ENCODE peak calls at places on chromosomes 16 and 17, in nine cellular contexts. One of them, this sample, is unnamed.

GRCh38 chr16:89315791-89316581 is 98.5 kb downstream of the ZNF778 start:
- DNase-seq in transverse colon: peak
- DNase-seq in heart left ventricle: peak
- DNase-seq in GM12878: peak
- DNase-seq in NB4: peak
- DNase-seq in sigmoid colon: no peak
- DNase-seq in uterus: no peak
- DNase-seq in tibial nerve: no peak
- DNase-seq in breast epithelium: no peak
- DNase-seq in this sample: no peak

GRCh38 chr17:62562656-62563055 is 64.8 kb upstream of the MRC2 start:
- DNase-seq in GM12878: no peak
- DNase-seq in heart left ventricle: no peak
- DNase-seq in NB4: no peak
- DNase-seq in sigmoid colon: no peak
- DNase-seq in breast epithelium: no peak
- DNase-seq in uterus: no peak
- DNase-seq in transverse colon: peak
- DNase-seq in tibial nerve: no peak
- DNase-seq in this sample: no peak

GRCh38 chr17:79002291-79002690 is 7.3 kb downstream of the CANT1 start:
- DNase-seq in transverse colon: no peak
- DNase-seq in breast epithelium: peak
- DNase-seq in heart left ventricle: no peak
- DNase-seq in uterus: peak
- DNase-seq in NB4: no peak
- DNase-seq in GM12878: no peak
- DNase-seq in sigmoid colon: peak
- DNase-seq in tibial nerve: no peak
- DNase-seq in this sample: peak

GRCh38 chr17:78131172-78132085 is 858 bp downstream of the TMC8 start:
- DNase-seq in NB4: no peak
- DNase-seq in sigmoid colon: no peak
- DNase-seq in tibial nerve: no peak
- DNase-seq in breast epithelium: no peak
- DNase-seq in transverse colon: peak
- DNase-seq in heart left ventricle: no peak
- DNase-seq in uterus: no peak
- DNase-seq in GM12878: no peak
- DNase-seq in this sample: no peak

GRCh38 chr17:56838687-56839086 is 4.7 kb downstream of the DGKE start:
- DNase-seq in uterus: no peak
- DNase-seq in tibial nerve: no peak
- DNase-seq in heart left ventricle: no peak
- DNase-seq in GM12878: no peak
- DNase-seq in transverse colon: no peak
- DNase-seq in sigmoid colon: no peak
- DNase-seq in NB4: no peak
- DNase-seq in breast epithelium: no peak
- DNase-seq in this sample: no peak

GRCh38 chr17:13560935-13561334 is 40.8 kb downstream of the HS3ST3A1 start:
- DNase-seq in transverse colon: no peak
- DNase-seq in GM12878: no peak
- DNase-seq in uterus: no peak
- DNase-seq in sigmoid colon: no peak
- DNase-seq in heart left ventricle: no peak
- DNase-seq in NB4: no peak
- DNase-seq in breast epithelium: no peak
- DNase-seq in tibial nerve: no peak
- DNase-seq in this sample: no peak

GRCh38 chr17:82594571-82594970 is 53.7 kb downstream of the WDR45B start:
- DNase-seq in NB4: no peak
- DNase-seq in tibial nerve: no peak
- DNase-seq in transverse colon: no peak
- DNase-seq in sigmoid colon: no peak
- DNase-seq in uterus: no peak
- DNase-seq in GM12878: no peak
- DNase-seq in heart left ventricle: no peak
- DNase-seq in breast epithelium: no peak
- DNase-seq in this sample: no peak

GRCh38 chr16:74748710-74749073 is 25.9 kb downstream of the FA2H start:
- DNase-seq in NB4: no peak
- DNase-seq in uterus: no peak
- DNase-seq in breast epithelium: no peak
- DNase-seq in transverse colon: no peak
- DNase-seq in sigmoid colon: no peak
- DNase-seq in heart left ventricle: no peak
- DNase-seq in tibial nerve: no peak
- DNase-seq in GM12878: no peak
- DNase-seq in this sample: no peak

GRCh38 chr17:29753845-29754439 is 131.2 kb upstream of the CORO6 start:
- DNase-seq in breast epithelium: no peak
- DNase-seq in tibial nerve: no peak
- DNase-seq in NB4: no peak
- DNase-seq in transverse colon: no peak
- DNase-seq in heart left ventricle: no peak
- DNase-seq in uterus: no peak
- DNase-seq in sigmoid colon: no peak
- DNase-seq in GM12878: peak
- DNase-seq in this sample: no peak

GRCh38 chr16:75264999-75265910 is 13.8 kb upstream of the BCAR1 start:
- DNase-seq in uterus: peak
- DNase-seq in breast epithelium: no peak
- DNase-seq in tibial nerve: no peak
- DNase-seq in transverse colon: peak
- DNase-seq in sigmoid colon: peak
- DNase-seq in NB4: no peak
- DNase-seq in GM12878: no peak
- DNase-seq in heart left ventricle: peak
- DNase-seq in this sample: no peak

GRCh38 chr16:73697336-73697735 is 599.3 kb upstream of the PSMD7 start:
- DNase-seq in transverse colon: no peak
- DNase-seq in sigmoid colon: no peak
- DNase-seq in NB4: no peak
- DNase-seq in breast epithelium: no peak
- DNase-seq in heart left ventricle: no peak
- DNase-seq in tibial nerve: no peak
- DNase-seq in GM12878: no peak
- DNase-seq in uterus: no peak
- DNase-seq in this sample: no peak

GRCh38 chr16:58379736-58380135 is 12.5 kb upstream of the GINS3 start:
- DNase-seq in transverse colon: no peak
- DNase-seq in sigmoid colon: no peak
- DNase-seq in heart left ventricle: no peak
- DNase-seq in tibial nerve: no peak
- DNase-seq in breast epithelium: no peak
- DNase-seq in GM12878: no peak
- DNase-seq in NB4: no peak
- DNase-seq in uterus: no peak
- DNase-seq in this sample: no peak

GRCh38 chr16:58381661-58382060 is 10.6 kb upstream of the GINS3 start:
- DNase-seq in GM12878: no peak
- DNase-seq in sigmoid colon: no peak
- DNase-seq in tibial nerve: no peak
- DNase-seq in breast epithelium: no peak
- DNase-seq in NB4: no peak
- DNase-seq in transverse colon: no peak
- DNase-seq in uterus: no peak
- DNase-seq in heart left ventricle: no peak
- DNase-seq in this sample: no peak

GRCh38 chr16:58389724-58390123 is 2.5 kb upstream of the GINS3 start:
- DNase-seq in sigmoid colon: no peak
- DNase-seq in tibial nerve: no peak
- DNase-seq in heart left ventricle: no peak
- DNase-seq in GM12878: no peak
- DNase-seq in NB4: no peak
- DNase-seq in uterus: no peak
- DNase-seq in breast epithelium: no peak
- DNase-seq in transverse colon: no peak
- DNase-seq in this sample: no peak

GRCh38 chr16:58385218-58385773 is 7.0 kb upstream of the GINS3 start:
- DNase-seq in tibial nerve: no peak
- DNase-seq in GM12878: no peak
- DNase-seq in NB4: no peak
- DNase-seq in uterus: no peak
- DNase-seq in breast epithelium: no peak
- DNase-seq in transverse colon: no peak
- DNase-seq in heart left ventricle: no peak
- DNase-seq in sigmoid colon: no peak
- DNase-seq in this sample: no peak

GRCh38 chr16:58384437-58385055 is 7.7 kb upstream of the GINS3 start:
- DNase-seq in GM12878: no peak
- DNase-seq in transverse colon: no peak
- DNase-seq in heart left ventricle: no peak
- DNase-seq in sigmoid colon: no peak
- DNase-seq in breast epithelium: no peak
- DNase-seq in uterus: no peak
- DNase-seq in tibial nerve: no peak
- DNase-seq in NB4: peak
- DNase-seq in this sample: no peak
- H3K4me3 ChIP-seq in GM12878: no peak
- H3K4me3 ChIP-seq in transverse colon: no peak
- H3K4me3 ChIP-seq in heart left ventricle: no peak
- H3K4me3 ChIP-seq in sigmoid colon: no peak
- H3K4me3 ChIP-seq in breast epithelium: no peak
- H3K4me3 ChIP-seq in uterus: no peak
- H3K4me3 ChIP-seq in tibial nerve: no peak
- H3K4me3 ChIP-seq in NB4: no peak
- H3K4me3 ChIP-seq in this sample: no peak

DNA sequence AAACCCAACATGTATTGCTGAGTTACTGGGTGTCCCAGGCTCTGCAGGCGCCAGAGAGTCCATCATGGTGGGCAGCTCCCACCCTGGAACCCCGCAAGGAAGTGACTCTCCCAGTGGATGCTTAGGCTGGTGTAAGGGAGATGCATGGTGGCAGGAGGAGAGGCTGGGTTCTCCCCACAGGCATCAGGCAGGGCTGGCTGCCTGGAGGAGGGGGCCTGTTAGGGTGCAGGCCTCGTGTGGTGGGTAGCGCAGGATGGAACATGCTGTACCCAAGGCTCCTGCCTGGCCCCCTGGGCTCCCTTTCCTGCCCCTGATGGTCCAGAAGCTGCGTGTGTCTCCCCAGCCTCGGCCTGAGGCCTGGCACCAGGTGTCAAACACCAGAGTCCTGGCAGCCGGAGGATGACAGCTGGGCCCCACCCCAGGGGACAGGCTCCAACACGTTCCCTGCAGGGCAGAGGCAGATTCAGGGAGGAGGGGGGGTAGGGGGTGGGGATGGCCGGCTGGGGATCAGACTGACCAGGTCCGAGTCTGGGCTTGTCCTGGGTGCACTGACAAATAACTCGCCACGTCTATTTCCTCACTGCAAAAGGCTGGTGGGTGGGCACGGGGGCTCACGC is 40.2 kb upstream of the CIBAR2 start:
- DNase-seq in uterus: no peak
- DNase-seq in breast epithelium: no peak
- DNase-seq in NB4: no peak
- DNase-seq in tibial nerve: no peak
- DNase-seq in heart left ventricle: no peak
- DNase-seq in GM12878: no peak
- DNase-seq in sigmoid colon: no peak
- DNase-seq in transverse colon: no peak
- DNase-seq in this sample: peak
- TF ChIP-seq POLR2A in uterus: no peak
- TF ChIP-seq POLR2A in breast epithelium: no peak
- TF ChIP-seq POLR2A in NB4: no peak
- TF ChIP-seq POLR2A in tibial nerve: no peak
- TF ChIP-seq POLR2A in heart left ventricle: no peak
- TF ChIP-seq POLR2A in GM12878: no peak
- TF ChIP-seq POLR2A in sigmoid colon: no peak
- TF ChIP-seq POLR2A in transverse colon: no peak
- TF ChIP-seq POLR2A in this sample: no peak

GRCh38 chr16:930076-930475 is 40.7 kb downstream of the LMF1 start:
- DNase-seq in breast epithelium: no peak
- DNase-seq in NB4: no peak
- DNase-seq in tibial nerve: no peak
- DNase-seq in uterus: no peak
- DNase-seq in GM12878: no peak
- DNase-seq in heart left ventricle: no peak
- DNase-seq in transverse colon: no peak
- DNase-seq in sigmoid colon: no peak
- DNase-seq in this sample: no peak

GRCh38 chr16:928526-928925 is 42.3 kb downstream of the LMF1 start:
- DNase-seq in transverse colon: no peak
- DNase-seq in tibial nerve: no peak
- DNase-seq in NB4: no peak
- DNase-seq in uterus: no peak
- DNase-seq in sigmoid colon: no peak
- DNase-seq in heart left ventricle: no peak
- DNase-seq in breast epithelium: no peak
- DNase-seq in GM12878: no peak
- DNase-seq in this sample: no peak

GRCh38 chr16:930511-930910 is 40.3 kb downstream of the LMF1 start:
- DNase-seq in transverse colon: no peak
- DNase-seq in sigmoid colon: no peak
- DNase-seq in uterus: no peak
- DNase-seq in tibial nerve: no peak
- DNase-seq in GM12878: no peak
- DNase-seq in heart left ventricle: no peak
- DNase-seq in breast epithelium: no peak
- DNase-seq in NB4: no peak
- DNase-seq in this sample: no peak

GRCh38 chr16:929227-929669 is 41.5 kb downstream of the LMF1 start:
- DNase-seq in NB4: no peak
- DNase-seq in transverse colon: no peak
- DNase-seq in heart left ventricle: no peak
- DNase-seq in tibial nerve: no peak
- DNase-seq in sigmoid colon: no peak
- DNase-seq in breast epithelium: no peak
- DNase-seq in uterus: no peak
- DNase-seq in GM12878: no peak
- DNase-seq in this sample: no peak

DNA sequence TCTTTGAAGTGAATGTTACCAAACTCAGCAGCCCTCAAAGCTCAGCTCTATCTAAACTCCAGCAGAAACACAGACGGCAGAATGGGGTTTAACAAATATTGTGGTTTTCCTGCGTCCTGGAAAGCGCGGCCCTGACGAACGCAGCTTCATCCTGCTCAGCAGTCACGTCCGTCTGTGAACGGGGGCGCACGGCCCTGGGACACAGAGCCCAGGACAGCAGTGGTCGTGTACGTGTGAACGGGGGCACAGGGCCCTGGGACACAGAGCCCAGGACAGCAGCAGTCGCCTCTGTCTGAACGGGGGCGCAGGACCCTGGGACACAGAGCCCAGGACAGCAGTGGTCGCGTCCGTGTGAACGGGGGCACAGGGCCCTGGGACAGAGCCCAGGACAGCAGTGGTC is 41.1 kb downstream of the LMF1 start:
- DNase-seq in NB4: no peak
- DNase-seq in transverse colon: no peak
- DNase-seq in uterus: no peak
- DNase-seq in heart left ventricle: no peak
- DNase-seq in sigmoid colon: no peak
- DNase-seq in tibial nerve: no peak
- DNase-seq in breast epithelium: no peak
- DNase-seq in GM12878: no peak
- DNase-seq in this sample: no peak
- H3K4me3 ChIP-seq in NB4: no peak
- H3K4me3 ChIP-seq in transverse colon: no peak
- H3K4me3 ChIP-seq in uterus: no peak
- H3K4me3 ChIP-seq in heart left ventricle: no peak
- H3K4me3 ChIP-seq in sigmoid colon: no peak
- H3K4me3 ChIP-seq in tibial nerve: no peak
- H3K4me3 ChIP-seq in breast epithelium: no peak
- H3K4me3 ChIP-seq in GM12878: no peak
- H3K4me3 ChIP-seq in this sample: no peak

GRCh38 chr17:80035937-80036714 is at the start of gene CCDC40:
- DNase-seq in sigmoid colon: peak
- DNase-seq in breast epithelium: peak
- DNase-seq in uterus: peak
- DNase-seq in NB4: peak
- DNase-seq in transverse colon: peak
- DNase-seq in heart left ventricle: peak
- DNase-seq in GM12878: no peak
- DNase-seq in tibial nerve: peak
- DNase-seq in this sample: peak
- TF ChIP-seq POLR2A in sigmoid colon: peak
- TF ChIP-seq POLR2A in breast epithelium: peak
- TF ChIP-seq POLR2A in uterus: peak
- TF ChIP-seq POLR2A in NB4: peak
- TF ChIP-seq POLR2A in transverse colon: peak
- TF ChIP-seq POLR2A in heart left ventricle: peak
- TF ChIP-seq POLR2A in GM12878: peak
- TF ChIP-seq POLR2A in tibial nerve: peak
- TF ChIP-seq POLR2A in this sample: no peak

This sample was measured in lower leg skin.